ENCODE peak calls at places on chromosomes 2 and 18, in nine cellular contexts. E is nucleus accumbens; Y is NAMALWA; R is SK-MEL-5; J is AG20443; M is GM12891; L is Right ventricle myocardium inferior; Q is activated CD4-positive, alpha-beta T cell treated with anti-CD3 and anti-CD28 coated beads for 1 hour; G is ELR. B is an unnamed sample.

GRCh38 chr2:14634885-14635871 is 2.7 kb downstream of the LRATD1 start:
- DNase-seq in E (peak; percentile 46), Y (no peak), R (peak; percentile 32), J (peak; percentile 84), M (no peak), L (peak; percentile 78), Q (no peak), G (peak; percentile 71), B (peak; percentile 75)

GRCh38 chr2:121285077-121285449 is at the start of gene TFCP2L1:
- DNase-seq in E (no peak), Y (no peak), R (no peak), J (peak; percentile 49), M (peak; percentile 62), L (no peak), Q (no peak), G (no peak), B (no peak)

GRCh38 chr2:151886235-151886634 is 58.0 kb upstream of the ARL5A start:
- DNase-seq in E (no peak), Y (no peak), R (no peak), J (no peak), M (no peak), L (no peak), Q (no peak), G (no peak), B (peak; percentile 20)

GRCh38 chr2:240932001-240932723 is 26.0 kb downstream of the CROCC2 start:
- DNase-seq in E (no peak), Y (no peak), R (no peak), J (no peak), M (no peak), L (peak; percentile 64), Q (no peak), G (no peak), B (no peak)

GRCh38 chr2:119407430-119408220 is 24.0 kb upstream of the TMEM37 start:
- DNase-seq in E (peak; percentile 21), Y (peak; percentile 74), R (peak; percentile 67), J (peak; percentile 82), M (no peak), L (no peak), Q (no peak), G (peak; percentile 65), B (peak; percentile 65)

GRCh38 chr2:209208211-209208610 is 215.6 kb upstream of the MAP2 start:
- DNase-seq in E (no peak), Y (peak; percentile 51), R (peak; percentile 60), J (peak; percentile 11), M (no peak), L (no peak), Q (no peak), G (peak; percentile 8), B (no peak)

GRCh38 chr2:232580648-232580981 is 30.1 kb downstream of the EIF4E2 start:
- DNase-seq in E (no peak), Y (no peak), R (no peak), J (no peak), M (no peak), L (no peak), Q (no peak), G (no peak), B (no peak)

GRCh38 chr18:37249895-37250618 is 315.5 kb downstream of the CELF4 start:
- DNase-seq in E (no peak), Y (no peak), R (no peak), J (no peak), M (no peak), L (no peak), Q (no peak), G (no peak), B (no peak)

GRCh38 chr2:29841386-29842004 is 79.9 kb downstream of the ALK start:
- DNase-seq in E (no peak), Y (peak; percentile 56), R (peak; percentile 77), J (peak; percentile 69), M (peak; percentile 9), L (no peak), Q (no peak), G (peak; percentile 46), B (peak; percentile 39)

GRCh38 chr2:190530211-190530639 is 4.3 kb downstream of the NEMP2 start:
- DNase-seq in E (no peak), Y (no peak), R (peak; percentile 64), J (no peak), M (no peak), L (no peak), Q (no peak), G (no peak), B (peak; percentile 37)

GRCh38 chr2:240839152-240840143 is 19.4 kb upstream of the KIF1A start:
- DNase-seq in E (no peak), Y (no peak), R (peak; percentile 11), J (no peak), M (no peak), L (no peak), Q (no peak), G (peak; percentile 26), B (no peak)

GRCh38 chr2:219433666-219434467 is 776 bp upstream of the SPEG start:
- DNase-seq in E (no peak), Y (peak; percentile 60), R (peak; percentile 84), J (peak; percentile 48), M (no peak), L (no peak), Q (no peak), G (peak; percentile 50), B (peak; percentile 50)

GRCh38 chr2:187435756-187436155 is 12.3 kb downstream of the CALCRL start:
- DNase-seq in E (no peak), Y (no peak), R (no peak), J (no peak), M (no peak), L (no peak), Q (no peak), G (peak; percentile 26), B (no peak)

B was measured in astrocyte of the spinal cord.